ENCODE peak calls at places on chromosomes 1 and 21, in five cellular contexts. R is pancreas, V is uterus, K is heart right ventricle, A is stomach. T is an unnamed sample.

GRCh38 chr1:201888282-201889033 is at the start of gene SHISA4:
- DNase-seq in R (peak), V (peak), K (peak), A (peak), T (peak)

GRCh38 chr1:26729633-26730032 is 33.8 kb downstream of the ARID1A start:
- DNase-seq in R (no peak), V (no peak), K (no peak), A (no peak), T (no peak)

GRCh38 chr1:102970496-102971078 is 137.7 kb downstream of the COL11A1 start:
- DNase-seq in R (no peak), V (no peak), K (no peak), A (no peak), T (no peak)

GRCh38 chr1:228464487-228464983 is 22.6 kb upstream of the RNF187 start:
- DNase-seq in R (no peak), V (peak), K (peak), A (peak), T (peak)

GRCh38 chr1:47487826-47488450 is 50.1 kb downstream of the FOXD2 start:
- DNase-seq in R (no peak), V (no peak), K (no peak), A (no peak), T (no peak)

GRCh38 chr1:241485554-241485992 is 34.0 kb downstream of the FH start:
- DNase-seq in R (no peak), V (no peak), K (no peak), A (no peak), T (no peak)

GRCh38 chr1:21436488-21437340 is 3.2 kb upstream of the NBPF3 start:
- DNase-seq in R (peak), V (no peak), K (peak), A (peak), T (peak)

GRCh38 chr1:109508001-109508872 is 1.3 kb downstream of the AMIGO1 start:
- DNase-seq in R (no peak), V (no peak), K (no peak), A (no peak), T (no peak)

GRCh38 chr1:198560093-198560638 is 19.7 kb upstream of the ATP6V1G3 start:
- DNase-seq in R (no peak), V (no peak), K (no peak), A (no peak), T (peak)

GRCh38 chr1:184222561-184223157 is 164.2 kb upstream of the C1orf21 start:
- DNase-seq in R (peak), V (peak), K (peak), A (peak), T (peak)

GRCh38 chr1:39525366-39526165 is 34.1 kb downstream of the BMP8A start:
- DNase-seq in R (no peak), V (no peak), K (peak), A (peak), T (no peak)

GRCh38 chr1:223035724-223036478 is 107.1 kb downstream of the TLR5 start:
- DNase-seq in R (no peak), V (no peak), K (no peak), A (no peak), T (no peak)

GRCh38 chr1:20632386-20632785 is 872 bp upstream of the PINK1 start:
- DNase-seq in R (no peak), V (no peak), K (no peak), A (no peak), T (no peak)

GRCh38 chr1:75765697-75766355 is 20.2 kb upstream of the RABGGTB start:
- DNase-seq in R (no peak), V (no peak), K (no peak), A (no peak), T (no peak)

GRCh38 chr1:218462591-218462990 is 117.5 kb downstream of the TGFB2 start:
- DNase-seq in R (no peak), V (no peak), K (no peak), A (no peak), T (no peak)

GRCh38 chr1:41446851-41447610 is 37.5 kb downstream of the EDN2 start:
- DNase-seq in R (no peak), V (no peak), K (no peak), A (no peak), T (no peak)

GRCh38 chr21:38837806-38838461 is 32.2 kb downstream of the ETS2 start:
- DNase-seq in R (no peak), V (no peak), K (no peak), A (no peak), T (no peak)

GRCh38 chr1:31306278-31306677 is 9.4 kb downstream of the ZCCHC17 start:
- DNase-seq in R (no peak), V (no peak), K (no peak), A (no peak), T (no peak)

GRCh38 chr1:17010601-17011438 is 908 bp downstream of the ATP13A2 start:
- DNase-seq in R (peak), V (peak), K (peak), A (peak), T (peak)

GRCh38 chr21:41045534-41046268 is 122.3 kb upstream of the BACE2 start:
- DNase-seq in R (peak), V (no peak), K (no peak), A (peak), T (no peak)

DNA sequence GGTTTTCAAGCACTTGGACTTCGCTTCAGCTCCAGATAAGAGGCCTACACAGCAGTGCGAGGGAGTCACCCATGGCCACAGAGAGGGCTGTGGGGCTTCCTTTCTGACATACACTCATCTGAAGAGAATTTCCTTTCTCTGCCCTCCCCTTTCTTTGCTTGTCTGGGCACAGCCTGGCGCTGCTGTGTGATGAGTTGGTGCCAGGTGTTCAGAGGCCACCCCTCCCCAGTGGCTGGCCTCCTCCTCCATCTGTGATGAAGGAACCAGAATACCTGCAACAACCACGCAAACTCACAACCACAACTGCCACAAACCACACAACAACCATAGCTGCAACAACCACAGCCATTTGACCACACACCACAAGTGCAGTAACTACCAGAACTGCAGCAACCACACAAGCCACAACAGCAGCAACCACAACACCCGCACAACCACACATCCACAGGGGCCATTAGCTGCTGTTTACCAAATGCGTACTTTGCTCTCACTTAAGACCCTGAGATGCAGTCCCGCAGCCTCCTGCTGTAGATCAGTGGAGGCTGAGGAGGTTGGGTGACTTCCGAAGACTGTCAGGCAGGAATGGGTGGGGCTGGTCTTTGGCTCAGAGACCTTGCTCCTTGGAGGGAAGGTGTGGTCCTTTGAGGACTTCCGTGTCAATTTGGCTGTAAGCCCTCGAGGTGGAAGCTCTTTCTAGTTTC is 71.1 kb downstream of the IER5 start:
- DNase-seq in R (no peak), V (no peak), K (peak), A (peak), T (peak)
- H3K27ac ChIP-seq in R (no peak), V (peak), K (peak), A (peak), T (no peak)

GRCh38 chr1:166950156-166950555 is 25.2 kb downstream of the ILDR2 start:
- DNase-seq in R (no peak), V (no peak), K (no peak), A (no peak), T (no peak)

GRCh38 chr1:166948856-166949350 is 26.4 kb downstream of the ILDR2 start:
- DNase-seq in R (no peak), V (no peak), K (no peak), A (no peak), T (no peak)

GRCh38 chr1:166951050-166951449 is 24.3 kb downstream of the ILDR2 start:
- DNase-seq in R (no peak), V (no peak), K (no peak), A (no peak), T (no peak)

GRCh38 chr1:166944186-166944967 is 31.0 kb downstream of the ILDR2 start:
- DNase-seq in R (no peak), V (no peak), K (no peak), A (no peak), T (no peak)

DNA sequence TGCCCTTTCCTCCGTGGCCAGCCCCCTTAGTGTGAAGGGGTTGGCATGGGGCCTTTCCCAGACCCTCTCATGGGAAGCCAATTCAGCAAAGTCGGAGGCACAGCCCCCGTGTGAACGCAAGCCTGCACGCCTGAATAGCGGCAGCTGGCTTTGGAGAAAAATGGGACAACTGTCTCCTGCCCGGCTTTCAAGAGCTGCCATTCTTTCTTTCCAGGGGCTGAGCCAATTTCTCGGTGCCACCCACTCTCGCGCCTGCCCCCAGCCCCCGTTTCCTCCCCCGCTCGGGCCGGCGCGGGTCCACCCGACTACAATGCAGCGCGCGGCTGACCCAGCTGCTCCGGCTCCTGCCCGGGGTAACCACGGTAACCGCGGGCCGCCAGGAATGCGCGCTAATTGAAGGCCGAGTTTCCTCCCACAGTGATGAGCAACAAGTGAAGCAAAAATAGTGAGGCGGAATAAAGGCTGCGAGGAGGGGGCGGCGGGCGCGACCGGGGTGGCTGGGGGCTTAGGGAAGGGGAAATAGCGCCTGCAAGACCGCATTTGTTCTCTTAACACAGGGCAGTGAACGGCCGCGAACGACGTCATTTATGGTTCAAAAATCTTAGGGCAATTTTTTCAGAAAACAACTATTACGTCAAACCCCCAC is 27.8 kb downstream of the ILDR2 start:
- DNase-seq in R (peak), V (peak), K (peak), A (peak), T (peak)
- H3K4me3 ChIP-seq in R (no peak), V (peak), K (peak), A (peak), T (peak)

GRCh38 chr1:25566730-25567341 is 23.4 kb downstream of the LDLRAP1 start:
- DNase-seq in R (no peak), V (peak), K (peak), A (no peak), T (peak)

GRCh38 chr1:25565626-25566025 is 22.2 kb downstream of the LDLRAP1 start:
- DNase-seq in R (no peak), V (no peak), K (no peak), A (no peak), T (peak)

GRCh38 chr1:25565188-25565591 is 21.8 kb downstream of the LDLRAP1 start:
- DNase-seq in R (no peak), V (no peak), K (no peak), A (no peak), T (peak)

GRCh38 chr1:25567710-25568089 is 24.3 kb downstream of the LDLRAP1 start:
- DNase-seq in R (peak), V (no peak), K (no peak), A (no peak), T (no peak)

GRCh38 chr1:25566186-25566729 is 22.9 kb downstream of the LDLRAP1 start:
- DNase-seq in R (no peak), V (no peak), K (no peak), A (no peak), T (no peak)
- H3K27ac ChIP-seq in R (no peak), V (peak), K (peak), A (peak), T (peak)

DNA sequence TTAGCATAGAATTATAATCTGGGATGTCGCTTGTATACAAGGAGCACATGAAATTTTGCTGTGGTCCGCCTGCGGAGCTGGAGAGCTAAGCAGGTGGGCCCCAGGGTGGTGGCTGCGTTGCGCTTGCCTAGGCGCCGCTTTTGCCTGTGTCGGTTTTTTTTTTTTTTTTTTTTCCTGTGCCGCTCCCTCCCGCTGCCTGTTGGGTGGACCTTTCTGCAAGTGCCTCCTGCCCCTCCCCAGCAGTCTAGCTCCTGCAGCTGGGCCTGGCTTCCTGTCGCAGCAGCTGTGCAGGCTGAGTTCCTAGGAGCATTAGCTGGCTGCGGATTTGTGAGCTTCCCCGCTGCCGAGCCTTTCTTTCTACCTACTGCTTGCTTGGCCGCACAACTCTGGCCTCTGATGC is 20.6 kb downstream of the PYHIN1 start:
- DNase-seq in R (peak), V (no peak), K (no peak), A (no peak), T (no peak)
- H3K4me3 ChIP-seq in R (no peak), V (no peak), K (no peak), A (no peak), T (no peak)

GRCh38 chr1:11248169-11248568 is 14.2 kb downstream of the MTOR start:
- DNase-seq in R (no peak), V (no peak), K (no peak), A (no peak), T (no peak)

GRCh38 chr1:11245248-11245647 is 17.1 kb downstream of the MTOR start:
- DNase-seq in R (no peak), V (no peak), K (no peak), A (no peak), T (no peak)

GRCh38 chr1:11245904-11246726 is 16.2 kb downstream of the MTOR start:
- DNase-seq in R (no peak), V (no peak), K (no peak), A (no peak), T (no peak)
- H3K27ac ChIP-seq in R (no peak), V (no peak), K (no peak), A (no peak), T (no peak)

GRCh38 chr1:244817415-244817894 is 18.0 kb upstream of the COX20 start:
- DNase-seq in R (no peak), V (no peak), K (no peak), A (no peak), T (no peak)
- H3K4me3 ChIP-seq in R (no peak), V (no peak), K (no peak), A (no peak), T (no peak)

DNA sequence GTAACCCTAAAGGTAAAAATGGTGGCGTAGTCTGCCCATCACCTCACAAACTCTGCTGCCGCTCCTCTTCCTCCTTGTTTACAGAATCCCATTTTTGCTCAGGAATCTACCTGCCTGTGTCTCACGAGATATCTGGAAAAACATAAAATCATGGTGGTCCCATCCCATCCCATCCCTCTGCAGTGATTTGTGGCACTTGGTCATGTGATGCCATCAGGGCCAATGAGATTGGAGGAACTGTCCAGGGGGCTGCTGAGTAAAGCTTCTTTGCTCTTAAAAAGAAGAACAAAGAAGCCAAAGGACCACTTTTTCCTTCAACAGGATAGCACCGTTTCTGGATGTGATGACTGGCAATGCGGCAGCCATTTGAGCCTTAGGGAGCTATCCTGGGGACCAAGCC is 33.0 kb upstream of the CLDN14 start:
- DNase-seq in R (no peak), V (no peak), K (no peak), A (no peak), T (no peak)
- H3K27ac ChIP-seq in R (no peak), V (no peak), K (no peak), A (no peak), T (no peak)

GRCh38 chr1:180233191-180234011 is 3.3 kb downstream of the LHX4 start:
- DNase-seq in R (no peak), V (no peak), K (no peak), A (no peak), T (no peak)
- H3K4me3 ChIP-seq in R (no peak), V (no peak), K (no peak), A (no peak), T (no peak)

GRCh38 chr1:161718559-161719324 is 2.6 kb upstream of the FCRLB start:
- DNase-seq in R (no peak), V (no peak), K (no peak), A (no peak), T (no peak)
- H3K27ac ChIP-seq in R (no peak), V (no peak), K (no peak), A (no peak), T (no peak)

T was measured in right cardiac atrium.